ENCODE peak calls at places on chromosomes 13 and 19, in five cellular contexts. One of them, this sample, is unnamed.

GRCh38 chr19:3515891-3516422 is 9.8 kb downstream of the FZR1 start:
- DNase-seq in CD8-positive, alpha-beta T cell: no peak
- DNase-seq in brain microvascular endothelial cell: no peak
- DNase-seq in uterus: no peak
- DNase-seq in transverse colon: no peak
- DNase-seq in this sample: no peak

GRCh38 chr13:28854657-28855056 is 34.5 kb downstream of the MTUS2 start:
- DNase-seq in uterus: no peak
- DNase-seq in transverse colon: no peak
- DNase-seq in CD8-positive, alpha-beta T cell: no peak
- DNase-seq in brain microvascular endothelial cell: no peak
- DNase-seq in this sample: no peak

GRCh38 chr19:39941615-39942507 is 7.4 kb upstream of the FCGBP start:
- DNase-seq in CD8-positive, alpha-beta T cell: no peak
- DNase-seq in transverse colon: peak; percentile 55
- DNase-seq in uterus: no peak
- DNase-seq in brain microvascular endothelial cell: peak; percentile 52
- DNase-seq in this sample: peak; percentile 87

GRCh38 chr13:44767257-44767656 is 191.1 kb upstream of the TSC22D1 start:
- DNase-seq in transverse colon: no peak
- DNase-seq in CD8-positive, alpha-beta T cell: no peak
- DNase-seq in brain microvascular endothelial cell: no peak
- DNase-seq in uterus: no peak
- DNase-seq in this sample: no peak

GRCh38 chr13:50127726-50128291 is 112.6 kb downstream of the KCNRG start:
- DNase-seq in CD8-positive, alpha-beta T cell: no peak
- DNase-seq in uterus: no peak
- DNase-seq in transverse colon: no peak
- DNase-seq in brain microvascular endothelial cell: no peak
- DNase-seq in this sample: peak; percentile 19

GRCh38 chr19:47315125-47315821 is 5.6 kb downstream of the C5AR1 start:
- DNase-seq in uterus: peak; percentile 42
- DNase-seq in brain microvascular endothelial cell: peak; percentile 96
- DNase-seq in CD8-positive, alpha-beta T cell: no peak
- DNase-seq in transverse colon: peak; percentile 44
- DNase-seq in this sample: peak; percentile 99

GRCh38 chr13:113923376-113924063 is 50.4 kb downstream of the C13orf46 start:
- DNase-seq in CD8-positive, alpha-beta T cell: no peak
- DNase-seq in uterus: no peak
- DNase-seq in brain microvascular endothelial cell: no peak
- DNase-seq in transverse colon: no peak
- DNase-seq in this sample: no peak

GRCh38 chr13:89812856-89813255 is 1534.6 kb upstream of the MIR17HG start:
- DNase-seq in brain microvascular endothelial cell: no peak
- DNase-seq in uterus: no peak
- DNase-seq in transverse colon: no peak
- DNase-seq in CD8-positive, alpha-beta T cell: no peak
- DNase-seq in this sample: no peak

GRCh38 chr13:104426435-104426834 is 1360.2 kb upstream of the SLC10A2 start:
- DNase-seq in CD8-positive, alpha-beta T cell: no peak
- DNase-seq in uterus: no peak
- DNase-seq in transverse colon: no peak
- DNase-seq in brain microvascular endothelial cell: no peak
- DNase-seq in this sample: no peak

GRCh38 chr13:80382576-80382975 is 41.6 kb upstream of the SPRY2 start:
- DNase-seq in CD8-positive, alpha-beta T cell: no peak
- DNase-seq in uterus: no peak
- DNase-seq in transverse colon: no peak
- DNase-seq in brain microvascular endothelial cell: no peak
- DNase-seq in this sample: no peak

GRCh38 chr13:72221276-72221962 is 354.4 kb upstream of the DACH1 start:
- DNase-seq in uterus: no peak
- DNase-seq in transverse colon: peak; percentile 40
- DNase-seq in CD8-positive, alpha-beta T cell: no peak
- DNase-seq in brain microvascular endothelial cell: no peak
- DNase-seq in this sample: peak; percentile 26

GRCh38 chr19:13644648-13645047 is 119.7 kb upstream of the MRI1 start:
- DNase-seq in brain microvascular endothelial cell: no peak
- DNase-seq in transverse colon: no peak
- DNase-seq in uterus: no peak
- DNase-seq in CD8-positive, alpha-beta T cell: no peak
- DNase-seq in this sample: no peak

GRCh38 chr19:54415208-54415900 is at the start of gene TTYH1:
- DNase-seq in transverse colon: no peak
- DNase-seq in uterus: no peak
- DNase-seq in CD8-positive, alpha-beta T cell: peak; percentile 18
- DNase-seq in brain microvascular endothelial cell: no peak
- DNase-seq in this sample: no peak

GRCh38 chr13:48181482-48182145 is 51.4 kb upstream of the ITM2B start:
- DNase-seq in uterus: no peak
- DNase-seq in brain microvascular endothelial cell: no peak
- DNase-seq in transverse colon: no peak
- DNase-seq in CD8-positive, alpha-beta T cell: no peak
- DNase-seq in this sample: no peak

GRCh38 chr13:40230833-40231266 is 435.6 kb downstream of the FOXO1 start:
- DNase-seq in transverse colon: no peak
- DNase-seq in uterus: no peak
- DNase-seq in brain microvascular endothelial cell: peak; percentile 68
- DNase-seq in CD8-positive, alpha-beta T cell: no peak
- DNase-seq in this sample: peak; percentile 76

GRCh38 chr13:51797664-51798488 is 6.1 kb downstream of the DHRS12 start:
- DNase-seq in uterus: peak; percentile 47
- DNase-seq in brain microvascular endothelial cell: peak; percentile 40
- DNase-seq in CD8-positive, alpha-beta T cell: peak; percentile 30
- DNase-seq in transverse colon: peak; percentile 51
- DNase-seq in this sample: peak; percentile 80

GRCh38 chr13:26679411-26679810 is 81.2 kb downstream of the GPR12 start:
- DNase-seq in transverse colon: no peak
- DNase-seq in brain microvascular endothelial cell: peak; percentile 24
- DNase-seq in uterus: no peak
- DNase-seq in CD8-positive, alpha-beta T cell: no peak
- DNase-seq in this sample: peak; percentile 74

GRCh38 chr19:48249502-48250014 is 6.2 kb downstream of the CARD8 start:
- DNase-seq in transverse colon: peak; percentile 58
- DNase-seq in uterus: no peak
- DNase-seq in CD8-positive, alpha-beta T cell: peak; percentile 30
- DNase-seq in brain microvascular endothelial cell: no peak
- DNase-seq in this sample: peak; percentile 40

GRCh38 chr19:48253999-48254398 is 1.7 kb downstream of the CARD8 start:
- DNase-seq in brain microvascular endothelial cell: no peak
- DNase-seq in CD8-positive, alpha-beta T cell: no peak
- DNase-seq in transverse colon: no peak
- DNase-seq in uterus: no peak
- DNase-seq in this sample: no peak

GRCh38 chr13:72652681-72653080 is 74.7 kb downstream of the MZT1 start:
- DNase-seq in brain microvascular endothelial cell: peak; percentile 32
- DNase-seq in uterus: no peak
- DNase-seq in transverse colon: no peak
- DNase-seq in CD8-positive, alpha-beta T cell: no peak
- DNase-seq in this sample: peak; percentile 5

GRCh38 chr19:571127-571974 is 1.0 kb upstream of the BSG start:
- DNase-seq in transverse colon: peak; percentile 68
- DNase-seq in CD8-positive, alpha-beta T cell: no peak
- DNase-seq in brain microvascular endothelial cell: no peak
- DNase-seq in uterus: no peak
- DNase-seq in this sample: peak; percentile 47

GRCh38 chr19:49712397-49712859 is 21.5 kb downstream of the CPT1C start:
- DNase-seq in uterus: peak; percentile 93
- DNase-seq in transverse colon: peak; percentile 47
- DNase-seq in brain microvascular endothelial cell: no peak
- DNase-seq in CD8-positive, alpha-beta T cell: no peak
- DNase-seq in this sample: peak; percentile 19

GRCh38 chr19:16386619-16387240 is 62.1 kb downstream of the KLF2 start:
- DNase-seq in uterus: peak; percentile 61
- DNase-seq in transverse colon: no peak
- DNase-seq in CD8-positive, alpha-beta T cell: no peak
- DNase-seq in brain microvascular endothelial cell: peak; percentile 61
- DNase-seq in this sample: peak; percentile 84

GRCh38 chr13:37906880-37907279 is 37.3 kb upstream of the TRPC4 start:
- DNase-seq in CD8-positive, alpha-beta T cell: no peak
- DNase-seq in brain microvascular endothelial cell: no peak
- DNase-seq in transverse colon: no peak
- DNase-seq in uterus: no peak
- DNase-seq in this sample: no peak

GRCh38 chr19:51063664-51064063 is 1.2 kb downstream of the KLK13 start:
- DNase-seq in transverse colon: no peak
- DNase-seq in brain microvascular endothelial cell: no peak
- DNase-seq in CD8-positive, alpha-beta T cell: no peak
- DNase-seq in uterus: no peak
- DNase-seq in this sample: no peak

GRCh38 chr19:51066816-51067215 is 1.9 kb upstream of the KLK13 start:
- DNase-seq in CD8-positive, alpha-beta T cell: no peak
- DNase-seq in uterus: no peak
- DNase-seq in brain microvascular endothelial cell: no peak
- DNase-seq in transverse colon: no peak
- DNase-seq in this sample: no peak

GRCh38 chr19:51066393-51066792 is 1.5 kb upstream of the KLK13 start:
- DNase-seq in brain microvascular endothelial cell: no peak
- DNase-seq in transverse colon: no peak
- DNase-seq in CD8-positive, alpha-beta T cell: no peak
- DNase-seq in uterus: no peak
- DNase-seq in this sample: no peak

GRCh38 chr19:51065221-51065960 is 499 bp upstream of the KLK13 start:
- DNase-seq in transverse colon: no peak
- DNase-seq in uterus: no peak
- DNase-seq in CD8-positive, alpha-beta T cell: no peak
- DNase-seq in brain microvascular endothelial cell: no peak
- DNase-seq in this sample: no peak

DNA sequence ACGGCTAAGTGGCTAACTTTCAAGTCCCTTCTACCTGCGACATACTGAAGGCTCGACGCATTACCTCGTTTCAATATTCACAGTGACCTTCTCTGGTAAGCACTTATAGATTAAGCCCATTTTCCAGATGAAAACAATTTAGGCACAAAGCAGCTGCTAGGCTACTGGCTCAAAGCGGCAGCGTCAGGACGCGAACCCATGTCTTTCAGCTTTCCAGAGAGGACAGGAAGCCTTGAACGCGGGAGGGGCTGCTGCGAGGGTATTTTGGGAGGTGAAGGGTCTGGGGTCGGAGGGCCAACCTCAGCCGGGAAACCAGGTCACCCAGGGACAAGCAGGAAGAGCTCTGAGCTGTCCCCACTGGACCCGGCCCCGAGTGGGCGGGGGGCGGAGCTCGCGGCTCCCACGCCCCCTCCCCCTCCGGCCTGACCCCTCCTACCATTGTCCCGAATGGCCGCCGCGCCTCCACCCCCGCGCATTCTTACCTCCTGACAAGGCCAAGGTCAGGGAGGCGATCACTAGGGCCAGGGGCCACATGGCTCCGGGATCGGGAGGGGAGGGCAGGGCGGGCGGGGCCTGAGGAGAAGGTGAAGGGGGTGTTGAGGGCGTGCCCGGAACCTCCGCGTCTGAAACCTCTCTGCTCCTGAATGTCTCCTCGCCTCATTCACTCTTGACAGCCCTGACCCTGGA is at the start of gene KLK13:
- DNase-seq in CD8-positive, alpha-beta T cell: no peak
- DNase-seq in uterus: no peak
- DNase-seq in brain microvascular endothelial cell: no peak
- DNase-seq in transverse colon: no peak
- DNase-seq in this sample: no peak
- H3K4me3 ChIP-seq in CD8-positive, alpha-beta T cell: peak within 1 kb of the TSS; percentile 39
- H3K4me3 ChIP-seq in uterus: no peak within 1 kb of the TSS
- H3K4me3 ChIP-seq in brain microvascular endothelial cell: no peak within 1 kb of the TSS
- H3K4me3 ChIP-seq in transverse colon: no peak within 1 kb of the TSS
- H3K4me3 ChIP-seq in this sample: no peak within 1 kb of the TSS

GRCh38 chr13:73849292-73849691 is 284.9 kb downstream of the KLF12 start:
- DNase-seq in transverse colon: peak; percentile 28
- DNase-seq in uterus: no peak
- DNase-seq in CD8-positive, alpha-beta T cell: no peak
- DNase-seq in brain microvascular endothelial cell: peak; percentile 47
- DNase-seq in this sample: peak; percentile 80
- TF ChIP-seq CTCF in transverse colon: peak; percentile 36
- TF ChIP-seq CTCF in uterus: no peak
- TF ChIP-seq CTCF in CD8-positive, alpha-beta T cell: peak; percentile 47
- TF ChIP-seq CTCF in brain microvascular endothelial cell: peak; percentile 71
- TF ChIP-seq CTCF in this sample: peak; percentile 75

DNA sequence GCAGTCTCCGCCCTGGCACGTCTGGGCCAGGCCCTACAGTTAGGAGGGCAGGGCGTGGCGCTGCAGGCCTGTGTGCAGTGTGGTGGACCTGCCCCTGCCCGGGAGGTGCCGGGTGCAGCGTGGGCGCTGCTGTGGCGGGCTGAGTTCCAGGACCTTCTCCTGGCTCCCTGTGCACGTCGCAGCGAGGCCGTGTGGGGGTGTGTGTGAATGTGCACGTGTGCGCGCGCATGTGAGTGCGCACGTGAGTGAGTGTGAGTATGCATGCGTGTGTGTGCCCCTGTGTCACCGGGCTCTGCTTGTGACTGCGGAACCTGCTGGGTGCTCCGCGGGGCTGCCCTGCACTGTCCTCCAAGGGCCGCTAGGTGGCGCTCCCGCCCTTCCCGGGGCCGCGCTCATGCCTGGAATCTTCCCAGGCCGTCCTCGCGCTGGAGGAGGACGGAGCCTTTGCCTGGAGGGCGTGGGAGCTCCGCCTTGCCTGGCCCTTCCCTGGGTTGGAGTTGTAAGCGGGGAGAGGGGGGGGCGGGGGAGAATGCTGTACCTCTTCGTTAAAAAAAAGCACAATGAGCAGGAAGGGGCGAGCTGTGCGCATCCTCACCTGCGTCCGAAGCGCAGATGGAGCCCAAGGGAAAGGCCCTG is 79.3 kb downstream of the KDM4B start:
- DNase-seq in CD8-positive, alpha-beta T cell: peak; percentile 30
- DNase-seq in brain microvascular endothelial cell: peak; percentile 69
- DNase-seq in uterus: peak; percentile 87
- DNase-seq in transverse colon: peak; percentile 86
- DNase-seq in this sample: peak; percentile 82
- H3K4me3 ChIP-seq in CD8-positive, alpha-beta T cell: no peak overlapping the region
- H3K4me3 ChIP-seq in brain microvascular endothelial cell: peak overlapping the region; percentile 15
- H3K4me3 ChIP-seq in uterus: no peak overlapping the region
- H3K4me3 ChIP-seq in transverse colon: no peak overlapping the region
- H3K4me3 ChIP-seq in this sample: no peak overlapping the region

DNA sequence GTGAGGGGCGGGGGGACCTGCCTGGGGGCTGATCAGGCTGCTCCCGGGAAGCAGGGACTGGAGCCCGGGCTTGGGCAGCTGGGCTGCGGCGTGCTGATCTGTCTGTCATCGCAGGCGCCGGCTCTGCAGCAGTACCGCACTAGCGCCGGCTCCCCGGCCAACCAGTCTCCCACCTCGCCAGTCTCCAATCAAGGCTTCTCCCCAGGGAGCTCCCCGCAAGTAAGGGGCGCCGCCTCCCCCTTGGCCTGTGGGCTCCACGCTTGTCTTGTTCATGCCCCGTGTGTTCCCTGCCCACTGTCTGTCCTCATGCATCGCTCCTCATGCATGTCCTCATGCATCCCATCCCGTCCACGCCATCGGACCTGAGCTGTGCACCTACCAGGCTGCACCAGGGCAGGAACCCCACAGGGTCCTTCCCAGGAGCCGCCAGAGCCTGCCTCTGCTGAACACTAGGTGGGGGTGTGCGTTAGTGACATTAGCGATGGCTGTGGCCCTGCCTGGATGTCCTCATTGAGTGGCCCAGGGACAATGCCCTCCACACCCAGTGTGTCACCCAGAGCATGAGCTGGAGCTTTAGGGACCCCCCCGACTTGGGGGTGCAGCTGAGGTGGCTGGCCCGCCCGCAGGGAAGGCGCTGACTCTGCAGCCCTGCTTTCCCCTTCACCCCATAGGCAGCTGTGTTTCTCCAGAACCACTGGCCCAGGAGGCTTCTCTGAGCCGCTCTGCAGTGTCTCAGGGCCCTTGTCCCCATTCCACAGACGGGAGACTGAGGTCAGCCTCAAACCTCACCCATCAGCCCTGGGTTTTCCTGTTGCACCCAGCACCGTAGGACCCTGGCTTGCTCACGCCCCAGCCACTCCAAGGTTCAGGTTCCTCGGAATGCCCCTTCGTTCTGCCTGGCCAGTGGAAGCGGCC is 19.5 kb downstream of the COMP start:
- DNase-seq in brain microvascular endothelial cell: no peak
- DNase-seq in CD8-positive, alpha-beta T cell: no peak
- DNase-seq in transverse colon: no peak
- DNase-seq in uterus: no peak
- DNase-seq in this sample: no peak
- TF ChIP-seq CTCF in brain microvascular endothelial cell: peak; percentile 59
- TF ChIP-seq CTCF in CD8-positive, alpha-beta T cell: no peak
- TF ChIP-seq CTCF in transverse colon: no peak
- TF ChIP-seq CTCF in uterus: no peak
- TF ChIP-seq CTCF in this sample: peak; percentile 55